ENCODE peak calls at places on chromosomes 3 and 15, in nine cellular contexts. E is HCT116, M is PC-3, T is hepatocyte, L is GM23338, C is MM.1S, K is OCI-LY7, P is neural progenitor cell, N is SK-N-SH. V is an unnamed sample.

GRCh38 chr15:70111203-70112017 is 13.7 kb upstream of the TLE3 start:
- DNase-seq in C (no peak), P (peak; percentile 92), M (peak; percentile 61), N (peak; percentile 85), L (peak; percentile 93), E (peak; percentile 67), K (peak; percentile 40), T (peak; percentile 85), V (peak; percentile 67)

GRCh38 chr3:195230244-195230643 is 40.7 kb downstream of the XXYLT1 start:
- DNase-seq in P (no peak), M (no peak), C (no peak), L (no peak), N (no peak), K (no peak), E (no peak), T (no peak), V (no peak)

GRCh38 chr3:126999383-126999782 is 16.5 kb downstream of the PLXNA1 start:
- DNase-seq in M (no peak), K (no peak), N (no peak), L (no peak), C (no peak), E (no peak), P (no peak), T (no peak), V (no peak)

GRCh38 chr15:31352911-31353811 is 26.5 kb downstream of the KLF13 start:
- DNase-seq in T (peak; percentile 48), C (peak; percentile 75), N (peak; percentile 81), M (no peak), E (no peak), P (no peak), L (no peak), K (peak; percentile 71), V (peak; percentile 78)

GRCh38 chr3:15064835-15065549 is at the start of gene MRPS25:
- DNase-seq in E (peak; percentile 79), M (peak; percentile 94), C (peak; percentile 94), L (peak; percentile 94), N (peak; percentile 97), K (peak; percentile 93), T (peak; percentile 96), P (peak; percentile 93), V (peak; percentile 99)

GRCh38 chr3:149128856-149129255 is 582 bp upstream of the HPS3 start:
- DNase-seq in L (no peak), M (no peak), K (peak; percentile 13), E (no peak), P (no peak), T (no peak), N (no peak), C (no peak), V (peak; percentile 32)

GRCh38 chr3:185087419-185087818 is 65.4 kb downstream of the C3orf70 start:
- DNase-seq in N (no peak), C (peak; percentile 93), T (no peak), P (no peak), M (no peak), K (no peak), L (no peak), E (no peak), V (no peak)

GRCh38 chr3:64093825-64094712 is 70.8 kb upstream of the PSMD6 start:
- DNase-seq in P (no peak), M (peak; percentile 73), T (no peak), C (no peak), K (no peak), N (no peak), E (no peak), L (no peak), V (no peak)

GRCh38 chr15:78445875-78446274 is 7.9 kb downstream of the IREB2 start:
- DNase-seq in E (no peak), L (no peak), P (no peak), K (no peak), C (no peak), T (no peak), M (no peak), N (no peak), V (no peak)

GRCh38 chr3:148648685-148649352 is 48.9 kb upstream of the AGTR1 start:
- DNase-seq in L (no peak), C (no peak), T (no peak), P (no peak), N (no peak), M (no peak), E (no peak), K (no peak), V (peak; percentile 86)

GRCh38 chr3:44114142-44114541 is 127.5 kb upstream of the TOPAZ1 start:
- DNase-seq in C (no peak), K (peak; percentile 29), M (peak; percentile 15), N (peak; percentile 20), P (peak; percentile 70), E (peak; percentile 42), T (peak; percentile 39), L (peak; percentile 83), V (peak; percentile 56)

GRCh38 chr3:64109438-64109837 is 86.1 kb upstream of the PSMD6 start:
- DNase-seq in M (no peak), E (no peak), K (no peak), N (no peak), C (no peak), P (peak; percentile 18), T (peak; percentile 40), L (no peak), V (no peak)

GRCh38 chr3:129358177-129359101 is 70.0 kb downstream of the EFCAB12 start:
- DNase-seq in N (peak; percentile 63), E (no peak), C (no peak), M (no peak), L (no peak), T (no peak), P (no peak), K (no peak), V (no peak)

GRCh38 chr3:152222327-152222726 is 46.4 kb upstream of the MBNL1 start:
- DNase-seq in M (peak; percentile 55), C (no peak), T (no peak), N (no peak), K (no peak), P (no peak), L (no peak), E (no peak), V (peak; percentile 91)

GRCh38 chr3:46881819-46882376 is 4.4 kb downstream of the PTH1R start:
- DNase-seq in T (peak; percentile 76), K (no peak), C (no peak), M (no peak), N (peak; percentile 83), P (peak; percentile 72), L (peak; percentile 70), E (no peak), V (peak; percentile 48)

GRCh38 chr3:46882377-46883015 is 5.0 kb downstream of the PTH1R start:
- DNase-seq in N (peak; percentile 82), T (peak; percentile 48), P (peak; percentile 62), E (no peak), C (no peak), M (no peak), L (peak; percentile 66), K (no peak), V (peak; percentile 52)

GRCh38 chr3:46884929-46885328 is 7.4 kb downstream of the PTH1R start:
- DNase-seq in M (no peak), P (no peak), N (no peak), C (no peak), T (no peak), K (no peak), L (no peak), E (no peak), V (no peak)

GRCh38 chr3:46884427-46884826 is 6.9 kb downstream of the PTH1R start:
- DNase-seq in N (no peak), L (no peak), K (no peak), E (no peak), C (no peak), M (no peak), T (no peak), P (no peak), V (no peak)

GRCh38 chr3:46883252-46884185 is 6.0 kb downstream of the PTH1R start:
- DNase-seq in E (no peak), N (peak; percentile 84), K (no peak), T (peak; percentile 76), L (peak; percentile 66), M (no peak), P (peak; percentile 75), C (peak; percentile 11), V (peak; percentile 76)
- TF ChIP-seq EZH2phosphoT487 in E (no peak), N (no peak), K (no peak), T (no peak), L (peak; percentile 74), M (no peak), P (no peak), C (no peak), V (no peak)

GRCh38 chr3:13014755-13015285 is 58.4 kb downstream of the IQSEC1 start:
- DNase-seq in L (no peak), T (no peak), C (peak; percentile 21), N (no peak), E (no peak), M (no peak), K (no peak), P (no peak), V (no peak)
- H3K4me3 ChIP-seq in L (no peak overlapping the region), T (no peak overlapping the region), C (peak overlapping the region; percentile 75), N (no peak overlapping the region), E (no peak overlapping the region), M (no peak overlapping the region), K (peak overlapping the region; percentile 64), P (no peak overlapping the region), V (no peak overlapping the region)

DNA sequence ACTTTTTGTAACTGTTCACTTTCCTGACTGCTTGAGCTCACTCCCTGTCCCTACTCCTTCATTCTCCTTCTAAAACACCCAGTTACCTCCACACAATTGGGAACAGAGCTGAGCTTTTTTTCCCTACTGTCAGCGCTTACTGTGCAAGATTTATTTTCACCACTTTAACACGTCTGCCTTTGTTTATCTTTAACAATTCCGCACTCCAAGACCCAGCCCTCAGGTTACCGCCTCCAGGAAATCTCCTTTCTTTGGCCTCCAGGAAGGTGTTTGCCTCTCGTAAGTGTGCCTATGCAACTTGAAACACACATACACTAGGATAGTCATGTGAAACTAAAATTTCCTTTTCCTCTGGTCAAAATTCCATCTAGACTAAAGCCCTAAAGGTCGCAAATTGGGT is 271.9 kb upstream of the TPRG1 start:
- DNase-seq in P (no peak), C (no peak), L (no peak), K (no peak), T (no peak), M (no peak), E (no peak), N (no peak), V (no peak)
- TF ChIP-seq EZH2phosphoT487 in P (no peak), C (no peak), L (no peak), K (no peak), T (no peak), M (no peak), E (no peak), N (no peak), V (no peak)

GRCh38 chr15:74176262-74177208 is 3.0 kb downstream of the ISLR start:
- DNase-seq in P (peak; percentile 67), T (no peak), L (peak; percentile 44), N (peak; percentile 81), E (no peak), M (no peak), K (no peak), C (no peak), V (peak; percentile 24)

GRCh38 chr15:74173545-74174215 is at the start of gene ISLR:
- DNase-seq in K (no peak), C (no peak), T (peak; percentile 61), P (no peak), E (no peak), L (peak; percentile 28), M (no peak), N (peak; percentile 59), V (peak; percentile 70)

GRCh38 chr15:74174216-74174965 is 881 bp downstream of the ISLR start:
- DNase-seq in T (peak; percentile 51), N (peak; percentile 63), C (no peak), M (no peak), P (no peak), K (no peak), E (no peak), L (no peak), V (peak; percentile 59)

GRCh38 chr15:74175271-74176191 is 2.0 kb downstream of the ISLR start:
- DNase-seq in T (no peak), E (no peak), C (no peak), L (no peak), N (peak; percentile 30), M (no peak), P (no peak), K (no peak), V (no peak)

GRCh38 chr15:74174966-74175270 is 1.4 kb downstream of the ISLR start:
- DNase-seq in C (no peak), N (peak; percentile 30), P (no peak), E (no peak), M (no peak), T (no peak), L (no peak), K (no peak), V (no peak)
- H3K4me3 ChIP-seq in C (no peak overlapping the region), N (no peak overlapping the region), P (no peak overlapping the region), E (no peak overlapping the region), M (no peak overlapping the region), T (no peak overlapping the region), L (no peak overlapping the region), K (no peak overlapping the region), V (peak overlapping the region; percentile 59)